ENCODE peak calls at places on chromosomes 11 and 22, in four cellular contexts. U is GM13977; C is naive thymus-derived CD4-positive, alpha-beta T cell; B is activated gamma-delta T cell treated with anti-CD3 and anti-CD28 coated beads, Interleukin-2, amount 50 U/mL, for 16 hours. H is an unnamed sample.

GRCh38 chr11:1520987-1521349 is 34.4 kb upstream of the MOB2 start:
- DNase-seq in U (no peak), C (no peak), B (no peak), H (no peak)

GRCh38 chr11:118152552-118153471 is at the start of gene SCN4B:
- DNase-seq in U (peak; percentile 69), C (no peak), B (no peak), H (no peak)

GRCh38 chr11:844693-845644 is 2.3 kb downstream of the TSPAN4 start:
- DNase-seq in U (peak; percentile 81), C (no peak), B (no peak), H (no peak)

GRCh38 chr11:17371614-17372013 is 16.8 kb downstream of the KCNJ11 start:
- DNase-seq in U (no peak), C (no peak), B (no peak), H (no peak)

GRCh38 chr11:83194284-83195175 is 1.0 kb downstream of the ANKRD42 start:
- DNase-seq in U (peak; percentile 48), C (peak; percentile 64), B (peak; percentile 41), H (peak; percentile 65)

GRCh38 chr11:102115557-102115956 is 5.3 kb downstream of the YAP1 start:
- DNase-seq in U (no peak), C (no peak), B (no peak), H (no peak)

GRCh38 chr11:129691154-129691553 is 124.5 kb upstream of the TMEM45B start:
- DNase-seq in U (no peak), C (no peak), B (no peak), H (no peak)

GRCh38 chr22:39985383-39986045 is 9.2 kb upstream of the FAM83F start:
- DNase-seq in U (no peak), C (no peak), B (no peak), H (no peak)

GRCh38 chr22:50715250-50715649 is 22.8 kb upstream of the ACR start:
- DNase-seq in U (no peak), C (no peak), B (no peak), H (no peak)

GRCh38 chr11:34809191-34810106 is 106.7 kb downstream of the APIP start:
- DNase-seq in U (no peak), C (no peak), B (no peak), H (no peak)

GRCh38 chr11:63532799-63533475 is 3.7 kb upstream of the PLAAT4 start:
- DNase-seq in U (no peak), C (no peak), B (no peak), H (no peak)

GRCh38 chr11:62400760-62401159 is 18.1 kb upstream of the SCGB1A1 start:
- DNase-seq in U (no peak), C (no peak), B (no peak), H (no peak)

GRCh38 chr11:134609361-134610115 is 197.5 kb upstream of the B3GAT1 start:
- DNase-seq in U (no peak), C (no peak), B (no peak), H (no peak)

GRCh38 chr11:13007702-13008435 is 1.2 kb upstream of the RASSF10 start:
- DNase-seq in U (no peak), C (no peak), B (no peak), H (no peak)

GRCh38 chr11:119491753-119492455 is 68.9 kb upstream of the THY1 start:
- DNase-seq in U (no peak), C (no peak), B (no peak), H (no peak)